ENCODE peak calls at places on chromosomes 13 and 19, in nine cellular contexts. One of them, this sample, is unnamed.

GRCh38 chr13:22009500-22009899 is 338.6 kb downstream of the FGF9 start:
- DNase-seq in PC-3: no peak
- DNase-seq in CD8-positive, alpha-beta memory T cell: no peak
- DNase-seq in OCI-LY7: no peak
- DNase-seq in stomach: no peak
- DNase-seq in endothelial cell of umbilical vein: no peak
- DNase-seq in heart right ventricle: no peak
- DNase-seq in brain microvascular endothelial cell: no peak
- DNase-seq in pancreas: no peak
- DNase-seq in this sample: no peak

GRCh38 chr13:101415358-101416174 is 742 bp downstream of the NALCN start:
- DNase-seq in PC-3: no peak
- DNase-seq in heart right ventricle: no peak
- DNase-seq in OCI-LY7: no peak
- DNase-seq in stomach: no peak
- DNase-seq in brain microvascular endothelial cell: no peak
- DNase-seq in CD8-positive, alpha-beta memory T cell: no peak
- DNase-seq in pancreas: no peak
- DNase-seq in endothelial cell of umbilical vein: peak; percentile 13
- DNase-seq in this sample: no peak

GRCh38 chr13:83516781-83517180 is 365.5 kb downstream of the SLITRK1 start:
- DNase-seq in heart right ventricle: no peak
- DNase-seq in endothelial cell of umbilical vein: no peak
- DNase-seq in brain microvascular endothelial cell: no peak
- DNase-seq in stomach: no peak
- DNase-seq in PC-3: no peak
- DNase-seq in OCI-LY7: no peak
- DNase-seq in pancreas: no peak
- DNase-seq in CD8-positive, alpha-beta memory T cell: no peak
- DNase-seq in this sample: no peak

GRCh38 chr19:33438016-33438671 is 64.6 kb downstream of the CEBPG start:
- DNase-seq in heart right ventricle: peak; percentile 23
- DNase-seq in brain microvascular endothelial cell: no peak
- DNase-seq in endothelial cell of umbilical vein: no peak
- DNase-seq in PC-3: peak; percentile 1
- DNase-seq in OCI-LY7: no peak
- DNase-seq in pancreas: no peak
- DNase-seq in stomach: no peak
- DNase-seq in CD8-positive, alpha-beta memory T cell: no peak
- DNase-seq in this sample: peak; percentile 50

GRCh38 chr19:4067396-4068057 is 828 bp upstream of the ZBTB7A start:
- DNase-seq in CD8-positive, alpha-beta memory T cell: no peak
- DNase-seq in PC-3: no peak
- DNase-seq in OCI-LY7: peak; percentile 67
- DNase-seq in heart right ventricle: peak; percentile 59
- DNase-seq in brain microvascular endothelial cell: no peak
- DNase-seq in endothelial cell of umbilical vein: peak; percentile 39
- DNase-seq in pancreas: peak; percentile 35
- DNase-seq in stomach: no peak
- DNase-seq in this sample: no peak

GRCh38 chr13:45119469-45119989 is 781 bp upstream of the GTF2F2 start:
- DNase-seq in brain microvascular endothelial cell: peak; percentile 48
- DNase-seq in PC-3: no peak
- DNase-seq in heart right ventricle: peak; percentile 8
- DNase-seq in endothelial cell of umbilical vein: no peak
- DNase-seq in stomach: no peak
- DNase-seq in CD8-positive, alpha-beta memory T cell: peak; percentile 82
- DNase-seq in pancreas: no peak
- DNase-seq in OCI-LY7: peak; percentile 52
- DNase-seq in this sample: peak; percentile 14

GRCh38 chr19:21149877-21150276 is 8.0 kb downstream of the ZNF431 start:
- DNase-seq in PC-3: no peak
- DNase-seq in CD8-positive, alpha-beta memory T cell: no peak
- DNase-seq in stomach: no peak
- DNase-seq in endothelial cell of umbilical vein: no peak
- DNase-seq in heart right ventricle: no peak
- DNase-seq in OCI-LY7: no peak
- DNase-seq in pancreas: no peak
- DNase-seq in brain microvascular endothelial cell: no peak
- DNase-seq in this sample: no peak

GRCh38 chr19:57099199-57099661 is 20.6 kb upstream of the USP29 start:
- DNase-seq in endothelial cell of umbilical vein: no peak
- DNase-seq in OCI-LY7: peak; percentile 4
- DNase-seq in heart right ventricle: peak; percentile 41
- DNase-seq in stomach: peak; percentile 49
- DNase-seq in brain microvascular endothelial cell: peak; percentile 35
- DNase-seq in pancreas: peak; percentile 8
- DNase-seq in CD8-positive, alpha-beta memory T cell: peak; percentile 30
- DNase-seq in PC-3: peak; percentile 71
- DNase-seq in this sample: peak; percentile 38

GRCh38 chr19:32519023-32519422 is 62.0 kb upstream of the PDCD5 start:
- DNase-seq in OCI-LY7: no peak
- DNase-seq in CD8-positive, alpha-beta memory T cell: peak; percentile 29
- DNase-seq in heart right ventricle: no peak
- DNase-seq in PC-3: no peak
- DNase-seq in endothelial cell of umbilical vein: no peak
- DNase-seq in stomach: no peak
- DNase-seq in pancreas: no peak
- DNase-seq in brain microvascular endothelial cell: no peak
- DNase-seq in this sample: no peak

DNA sequence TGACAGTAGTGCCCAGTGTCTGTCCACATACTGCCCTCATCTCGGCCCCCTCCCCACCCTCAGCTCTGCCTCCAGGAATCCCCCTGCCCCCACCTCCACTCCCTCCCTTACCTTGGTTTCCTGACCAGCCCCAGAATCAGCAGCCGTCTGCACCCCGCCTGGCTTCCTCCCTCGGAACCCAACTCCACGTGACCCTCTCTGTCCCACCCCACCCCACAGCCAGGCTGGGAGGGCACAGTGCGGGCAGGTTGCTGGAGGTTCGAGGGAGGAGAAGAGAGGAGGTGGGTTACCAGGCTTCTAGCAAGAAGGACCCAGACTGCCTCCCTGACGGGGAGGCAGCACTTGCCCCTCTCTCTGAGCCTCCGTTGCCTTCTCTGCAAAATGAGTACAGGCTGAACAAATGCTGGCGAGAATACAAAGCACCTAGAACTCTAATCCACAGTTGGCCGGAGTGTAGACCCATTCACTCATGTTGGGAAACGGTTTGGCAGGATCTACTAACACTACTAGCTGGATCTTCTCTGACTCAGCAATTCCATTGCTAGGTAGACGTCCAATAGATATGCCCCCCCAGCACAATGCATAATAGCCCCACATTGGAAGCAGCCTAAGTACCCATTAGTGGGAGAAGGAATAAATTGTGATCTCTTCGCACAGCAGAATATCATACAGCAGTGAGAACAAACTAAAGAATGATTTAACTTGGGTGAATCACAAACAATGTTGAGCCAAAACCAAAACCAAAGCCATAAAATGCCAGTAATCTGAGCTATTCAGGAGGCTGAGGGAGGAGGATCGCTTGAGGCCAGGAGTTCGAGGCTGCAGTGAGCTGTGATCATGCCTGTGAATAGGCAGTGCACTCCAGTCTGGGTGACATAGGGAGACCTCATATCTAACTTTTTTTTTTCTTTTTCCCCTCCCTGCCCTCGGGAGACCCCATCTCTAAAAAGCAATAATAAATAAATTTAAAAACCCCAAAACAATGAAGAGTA is at the start of gene RASAL3:
- DNase-seq in PC-3: no peak
- DNase-seq in brain microvascular endothelial cell: no peak
- DNase-seq in CD8-positive, alpha-beta memory T cell: peak; percentile 59
- DNase-seq in OCI-LY7: peak; percentile 68
- DNase-seq in heart right ventricle: no peak
- DNase-seq in pancreas: no peak
- DNase-seq in endothelial cell of umbilical vein: no peak
- DNase-seq in stomach: no peak
- DNase-seq in this sample: no peak
- H3K27ac ChIP-seq in PC-3: no peak within 1 kb of the TSS
- H3K27ac ChIP-seq in brain microvascular endothelial cell: no peak within 1 kb of the TSS
- H3K27ac ChIP-seq in CD8-positive, alpha-beta memory T cell: peak within 1 kb of the TSS; percentile 80
- H3K27ac ChIP-seq in OCI-LY7: peak within 1 kb of the TSS; percentile 86
- H3K27ac ChIP-seq in heart right ventricle: peak within 1 kb of the TSS; percentile 56
- H3K27ac ChIP-seq in pancreas: no peak within 1 kb of the TSS
- H3K27ac ChIP-seq in endothelial cell of umbilical vein: no peak within 1 kb of the TSS
- H3K27ac ChIP-seq in stomach: peak within 1 kb of the TSS; percentile 55
- H3K27ac ChIP-seq in this sample: peak within 1 kb of the TSS; percentile 51

GRCh38 chr13:33612641-33613638 is 205.0 kb upstream of the RFC3 start:
- DNase-seq in brain microvascular endothelial cell: no peak
- DNase-seq in OCI-LY7: no peak
- DNase-seq in PC-3: no peak
- DNase-seq in endothelial cell of umbilical vein: no peak
- DNase-seq in heart right ventricle: no peak
- DNase-seq in CD8-positive, alpha-beta memory T cell: no peak
- DNase-seq in stomach: no peak
- DNase-seq in pancreas: no peak
- DNase-seq in this sample: no peak

GRCh38 chr13:33610471-33611015 is 207.4 kb upstream of the RFC3 start:
- DNase-seq in pancreas: no peak
- DNase-seq in CD8-positive, alpha-beta memory T cell: peak; percentile 30
- DNase-seq in endothelial cell of umbilical vein: no peak
- DNase-seq in stomach: no peak
- DNase-seq in PC-3: no peak
- DNase-seq in brain microvascular endothelial cell: no peak
- DNase-seq in heart right ventricle: peak; percentile 77
- DNase-seq in OCI-LY7: no peak
- DNase-seq in this sample: peak; percentile 6

GRCh38 chr13:33606692-33607091 is 211.3 kb upstream of the RFC3 start:
- DNase-seq in brain microvascular endothelial cell: no peak
- DNase-seq in endothelial cell of umbilical vein: no peak
- DNase-seq in heart right ventricle: no peak
- DNase-seq in OCI-LY7: no peak
- DNase-seq in PC-3: no peak
- DNase-seq in stomach: no peak
- DNase-seq in pancreas: no peak
- DNase-seq in CD8-positive, alpha-beta memory T cell: no peak
- DNase-seq in this sample: peak; percentile 17

GRCh38 chr13:33615436-33615835 is 202.5 kb upstream of the RFC3 start:
- DNase-seq in CD8-positive, alpha-beta memory T cell: no peak
- DNase-seq in OCI-LY7: no peak
- DNase-seq in endothelial cell of umbilical vein: no peak
- DNase-seq in heart right ventricle: no peak
- DNase-seq in pancreas: no peak
- DNase-seq in PC-3: no peak
- DNase-seq in brain microvascular endothelial cell: no peak
- DNase-seq in stomach: no peak
- DNase-seq in this sample: no peak

GRCh38 chr13:33611016-33611805 is 206.7 kb upstream of the RFC3 start:
- DNase-seq in stomach: peak; percentile 65
- DNase-seq in PC-3: no peak
- DNase-seq in heart right ventricle: peak; percentile 78
- DNase-seq in endothelial cell of umbilical vein: peak; percentile 80
- DNase-seq in brain microvascular endothelial cell: peak; percentile 53
- DNase-seq in CD8-positive, alpha-beta memory T cell: no peak
- DNase-seq in pancreas: peak; percentile 26
- DNase-seq in OCI-LY7: no peak
- DNase-seq in this sample: peak; percentile 50
- H3K27ac ChIP-seq in stomach: peak overlapping the region; percentile 75
- H3K27ac ChIP-seq in PC-3: no peak overlapping the region
- H3K27ac ChIP-seq in heart right ventricle: peak overlapping the region; percentile 98
- H3K27ac ChIP-seq in endothelial cell of umbilical vein: peak overlapping the region; percentile 25
- H3K27ac ChIP-seq in brain microvascular endothelial cell: no peak overlapping the region
- H3K27ac ChIP-seq in CD8-positive, alpha-beta memory T cell: peak overlapping the region; percentile 28
- H3K27ac ChIP-seq in pancreas: peak overlapping the region; percentile 65
- H3K27ac ChIP-seq in OCI-LY7: no peak overlapping the region
- H3K27ac ChIP-seq in this sample: peak overlapping the region; percentile 94

GRCh38 chr19:1632462-1633268 is 19.8 kb downstream of the TCF3 start:
- DNase-seq in endothelial cell of umbilical vein: no peak
- DNase-seq in PC-3: no peak
- DNase-seq in stomach: no peak
- DNase-seq in CD8-positive, alpha-beta memory T cell: no peak
- DNase-seq in brain microvascular endothelial cell: no peak
- DNase-seq in heart right ventricle: no peak
- DNase-seq in OCI-LY7: no peak
- DNase-seq in pancreas: no peak
- DNase-seq in this sample: no peak
- H3K27ac ChIP-seq in endothelial cell of umbilical vein: no peak overlapping the region
- H3K27ac ChIP-seq in PC-3: no peak overlapping the region
- H3K27ac ChIP-seq in stomach: no peak overlapping the region
- H3K27ac ChIP-seq in CD8-positive, alpha-beta memory T cell: peak overlapping the region; percentile 24
- H3K27ac ChIP-seq in brain microvascular endothelial cell: no peak overlapping the region
- H3K27ac ChIP-seq in heart right ventricle: no peak overlapping the region
- H3K27ac ChIP-seq in OCI-LY7: no peak overlapping the region
- H3K27ac ChIP-seq in pancreas: no peak overlapping the region
- H3K27ac ChIP-seq in this sample: no peak overlapping the region

GRCh38 chr13:50365683-50366391 is 350.6 kb downstream of the KCNRG start:
- DNase-seq in heart right ventricle: no peak
- DNase-seq in pancreas: peak; percentile 29
- DNase-seq in CD8-positive, alpha-beta memory T cell: peak; percentile 49
- DNase-seq in endothelial cell of umbilical vein: peak; percentile 79
- DNase-seq in stomach: no peak
- DNase-seq in OCI-LY7: peak; percentile 56
- DNase-seq in PC-3: peak; percentile 76
- DNase-seq in brain microvascular endothelial cell: no peak
- DNase-seq in this sample: no peak

GRCh38 chr13:50370303-50370950 is 355.2 kb downstream of the KCNRG start:
- DNase-seq in OCI-LY7: peak; percentile 70
- DNase-seq in CD8-positive, alpha-beta memory T cell: no peak
- DNase-seq in heart right ventricle: no peak
- DNase-seq in brain microvascular endothelial cell: no peak
- DNase-seq in stomach: no peak
- DNase-seq in endothelial cell of umbilical vein: no peak
- DNase-seq in pancreas: no peak
- DNase-seq in PC-3: no peak
- DNase-seq in this sample: no peak

GRCh38 chr13:50369646-50370045 is 354.4 kb downstream of the KCNRG start:
- DNase-seq in OCI-LY7: no peak
- DNase-seq in brain microvascular endothelial cell: no peak
- DNase-seq in PC-3: no peak
- DNase-seq in heart right ventricle: no peak
- DNase-seq in pancreas: no peak
- DNase-seq in endothelial cell of umbilical vein: no peak
- DNase-seq in stomach: no peak
- DNase-seq in CD8-positive, alpha-beta memory T cell: no peak
- DNase-seq in this sample: no peak

GRCh38 chr13:50365300-50365682 is 350.0 kb downstream of the KCNRG start:
- DNase-seq in pancreas: no peak
- DNase-seq in CD8-positive, alpha-beta memory T cell: peak; percentile 35
- DNase-seq in OCI-LY7: peak; percentile 48
- DNase-seq in stomach: no peak
- DNase-seq in endothelial cell of umbilical vein: peak; percentile 62
- DNase-seq in brain microvascular endothelial cell: no peak
- DNase-seq in PC-3: no peak
- DNase-seq in heart right ventricle: no peak
- DNase-seq in this sample: no peak

DNA sequence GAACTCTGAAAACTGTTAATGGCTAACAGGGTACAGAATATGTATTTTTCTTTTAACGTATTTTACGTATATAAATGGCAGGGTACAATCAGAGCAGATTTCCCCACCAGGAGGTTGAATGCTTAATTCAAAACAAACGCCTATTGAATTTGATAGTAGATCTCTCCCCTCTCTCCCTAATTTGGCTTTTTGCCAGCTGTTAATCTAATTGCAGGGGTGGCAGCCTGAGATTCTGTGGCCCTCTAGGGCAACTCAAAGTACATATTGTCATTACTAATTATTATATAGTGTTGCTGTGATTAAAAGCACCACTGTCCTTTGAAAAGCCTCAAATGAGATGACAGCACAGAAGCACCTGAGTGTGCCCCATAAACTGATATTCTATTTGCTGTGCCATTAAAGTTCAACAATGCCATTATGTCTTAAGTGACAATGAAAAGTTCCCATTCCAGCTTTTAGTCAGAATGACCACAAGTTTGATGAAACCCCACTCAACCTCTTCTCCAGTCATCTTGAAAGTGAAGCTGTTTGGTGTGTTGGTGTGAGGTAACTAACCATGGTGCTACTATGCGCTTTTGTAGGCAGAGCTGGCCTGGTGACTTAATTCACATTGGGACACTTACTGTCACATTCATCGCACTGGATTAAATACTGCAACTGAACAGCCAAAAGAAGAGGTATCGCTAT is 351.4 kb downstream of the KCNRG start:
- DNase-seq in pancreas: no peak
- DNase-seq in heart right ventricle: no peak
- DNase-seq in stomach: no peak
- DNase-seq in OCI-LY7: no peak
- DNase-seq in endothelial cell of umbilical vein: peak; percentile 9
- DNase-seq in brain microvascular endothelial cell: no peak
- DNase-seq in PC-3: peak; percentile 16
- DNase-seq in CD8-positive, alpha-beta memory T cell: no peak
- DNase-seq in this sample: no peak
- H3K27ac ChIP-seq in pancreas: peak overlapping the region; percentile 66
- H3K27ac ChIP-seq in heart right ventricle: no peak overlapping the region
- H3K27ac ChIP-seq in stomach: no peak overlapping the region
- H3K27ac ChIP-seq in OCI-LY7: peak overlapping the region; percentile 34
- H3K27ac ChIP-seq in endothelial cell of umbilical vein: peak overlapping the region; percentile 83
- H3K27ac ChIP-seq in brain microvascular endothelial cell: no peak overlapping the region
- H3K27ac ChIP-seq in PC-3: peak overlapping the region; percentile 86
- H3K27ac ChIP-seq in CD8-positive, alpha-beta memory T cell: peak overlapping the region; percentile 69
- H3K27ac ChIP-seq in this sample: no peak overlapping the region